ENCODE peak calls at places on chromosomes 1 and 21, in four cellular contexts. J is T-helper 2 cell; Y is endothelial cell of umbilical vein; V is stimulated activated CD4-positive, alpha-beta T cell treated with anti-CD3 and anti-CD28 coated beads, Interleukin-15, amount 100 ng/mL, for 24 hours. N is an unnamed sample.

GRCh38 chr1:50181027-50181663 is 72.4 kb downstream of the ELAVL4 start:
- DNase-seq in J (no peak), Y (no peak), V (no peak), N (no peak)

GRCh38 chr21:44849616-44850130 is 23.8 kb downstream of the PTTG1IP start:
- DNase-seq in J (no peak), Y (no peak), V (no peak), N (no peak)

GRCh38 chr1:210739627-210740026 is 394.3 kb downstream of the KCNH1 start:
- DNase-seq in J (no peak), Y (no peak), V (no peak), N (no peak)

GRCh38 chr1:213070399-213070798 is 19.4 kb downstream of the RPS6KC1 start:
- DNase-seq in J (peak), Y (peak), V (peak), N (no peak)

GRCh38 chr1:197786280-197786679 is 11.0 kb upstream of the DENND1B start:
- DNase-seq in J (no peak), Y (no peak), V (no peak), N (no peak)

GRCh38 chr1:86703696-86704455 is 500 bp upstream of the SH3GLB1 start:
- DNase-seq in J (peak), Y (peak), V (no peak), N (no peak)

GRCh38 chr1:154627247-154628121 is 19.5 kb upstream of the ADAR start:
- DNase-seq in J (peak), Y (peak), V (peak), N (peak)

GRCh38 chr21:45545236-45545570 is 3.0 kb upstream of the SLC19A1 start:
- DNase-seq in J (no peak), Y (no peak), V (no peak), N (no peak)

GRCh38 chr1:17553970-17554369 is 14.5 kb downstream of the ARHGEF10L start:
- DNase-seq in J (no peak), Y (no peak), V (no peak), N (peak)

GRCh38 chr1:248404024-248404423 is 1.2 kb downstream of the OR2T1 start:
- DNase-seq in J (peak), Y (peak), V (no peak), N (no peak)

GRCh38 chr1:33825506-33825905 is 38.4 kb upstream of the HMGB4 start:
- DNase-seq in J (no peak), Y (no peak), V (no peak), N (no peak)

GRCh38 chr21:41847066-41847804 is 31.9 kb downstream of the PRDM15 start:
- DNase-seq in J (no peak), Y (no peak), V (no peak), N (no peak)

GRCh38 chr1:190762325-190762724 is 284.7 kb upstream of the BRINP3 start:
- DNase-seq in J (no peak), Y (no peak), V (no peak), N (no peak)

GRCh38 chr21:41446571-41446970 is 20.5 kb downstream of the MX1 start:
- DNase-seq in J (no peak), Y (no peak), V (no peak), N (no peak)

GRCh38 chr1:178798232-178798861 is 72.5 kb downstream of the ANGPTL1 start:
- DNase-seq in J (no peak), Y (no peak), V (no peak), N (no peak)

GRCh38 chr1:21436488-21437340 is 3.2 kb upstream of the NBPF3 start:
- DNase-seq in J (no peak), Y (no peak), V (no peak), N (no peak)

GRCh38 chr1:229272164-229273158 is 1.6 kb downstream of the RAB4A start:
- DNase-seq in J (no peak), Y (no peak), V (no peak), N (no peak)

GRCh38 chr1:176745945-176746344 is 283.0 kb downstream of the PAPPA2 start:
- DNase-seq in J (no peak), Y (no peak), V (no peak), N (no peak)

GRCh38 chr1:35029756-35030155 is 2.0 kb downstream of the ZMYM6 start:
- DNase-seq in J (no peak), Y (no peak), V (no peak), N (no peak)

GRCh38 chr1:18922319-18922726 is 20.0 kb upstream of the ALDH4A1 start:
- DNase-seq in J (no peak), Y (peak), V (no peak), N (peak)

GRCh38 chr1:222798111-222798510 is 16.7 kb upstream of the DISP1 start:
- DNase-seq in J (no peak), Y (peak), V (peak), N (no peak)

GRCh38 chr1:20031836-20032235 is 38.2 kb upstream of the PLA2G5 start:
- DNase-seq in J (no peak), Y (no peak), V (no peak), N (no peak)

GRCh38 chr21:37208056-37208705 is 59.0 kb downstream of the VPS26C start:
- DNase-seq in J (no peak), Y (no peak), V (peak), N (peak)